ENCODE peak calls at places on chromosomes 16 and 17, in six cellular contexts. X, H, U, D, W and S are unnamed samples.

GRCh38 chr17:63775420-63775819 is 1.4 kb downstream of the DDX42 start:
- DNase-seq in W (no peak), D (no peak), H (no peak), U (peak; percentile 13), X (no peak), S (no peak)

GRCh38 chr17:19010729-19011505 is 6.4 kb upstream of the FAM83G start:
- DNase-seq in H (no peak), W (no peak), D (no peak), U (no peak), X (no peak), S (no peak)

GRCh38 chr17:8859029-8859803 is 8.3 kb downstream of the PIK3R6 start:
- DNase-seq in H (no peak), D (no peak), U (no peak), W (no peak), X (no peak), S (no peak)

GRCh38 chr16:53817117-53817516 is 113.2 kb downstream of the FTO start:
- DNase-seq in D (peak; percentile 83), X (no peak), H (no peak), U (peak; percentile 97), W (no peak), S (no peak)

GRCh38 chr17:31318298-31319190 is 2.9 kb downstream of the EVI2A start:
- DNase-seq in X (peak; percentile 37), U (peak; percentile 95), W (peak; percentile 60), H (no peak), D (peak; percentile 91), S (no peak)

GRCh38 chr16:7137560-7138330 is 194.9 kb upstream of the RBFOX1 start:
- DNase-seq in W (no peak), X (no peak), D (no peak), U (no peak), H (no peak), S (no peak)

GRCh38 chr16:56405977-56406376 is 19.4 kb downstream of the AMFR start:
- DNase-seq in D (no peak), H (no peak), W (no peak), U (no peak), X (no peak), S (no peak)

GRCh38 chr17:60435244-60436170 is 13.2 kb downstream of the CHCT1 start:
- DNase-seq in D (peak; percentile 87), H (no peak), X (peak; percentile 76), W (peak; percentile 35), U (peak; percentile 98), S (peak; percentile 72)

GRCh38 chr16:31472559-31473203 is 729 bp downstream of the TGFB1I1 start:
- DNase-seq in D (peak; percentile 73), W (no peak), H (peak; percentile 91), X (peak; percentile 95), U (peak; percentile 91), S (peak; percentile 66)

GRCh38 chr16:9331503-9331902 is 240.1 kb downstream of the HAPSTR1 start:
- DNase-seq in X (no peak), U (no peak), H (no peak), W (no peak), D (no peak), S (no peak)

GRCh38 chr16:31186176-31186575 is 6.2 kb downstream of the FUS start:
- DNase-seq in X (no peak), W (no peak), U (no peak), H (no peak), D (no peak), S (no peak)

GRCh38 chr17:50268632-50269287 is 5.5 kb upstream of the TMEM92 start:
- DNase-seq in H (peak; percentile 22), X (no peak), U (no peak), W (no peak), D (no peak), S (no peak)

GRCh38 chr16:2971134-2971984 is 2.2 kb downstream of the PAQR4 start:
- DNase-seq in W (no peak), D (no peak), X (no peak), H (no peak), U (no peak), S (no peak)

GRCh38 chr17:31654936-31655335 is 204.1 kb downstream of the COPRS start:
- DNase-seq in W (no peak), D (no peak), H (no peak), U (no peak), X (no peak), S (no peak)

GRCh38 chr17:65535777-65536572 is 25.5 kb downstream of the AXIN2 start:
- DNase-seq in W (no peak), X (no peak), U (peak; percentile 63), H (peak; percentile 43), D (no peak), S (no peak)

GRCh38 chr16:72042157-72042660 is 12.1 kb upstream of the HP start:
- DNase-seq in D (peak; percentile 13), X (no peak), H (peak; percentile 70), U (no peak), W (no peak), S (no peak)

GRCh38 chr17:69634844-69635243 is 220.3 kb downstream of the MAP2K6 start:
- DNase-seq in H (no peak), U (no peak), D (no peak), X (no peak), W (no peak), S (no peak)

GRCh38 chr16:67177743-67178699 is 5.7 kb downstream of the MATCAP1 start:
- DNase-seq in W (peak; percentile 57), D (no peak), X (peak; percentile 83), H (peak; percentile 86), U (no peak), S (no peak)

GRCh38 chr16:12531937-12532336 is 271.8 kb downstream of the CPPED1 start:
- DNase-seq in X (no peak), D (no peak), W (no peak), H (no peak), U (no peak), S (no peak)

GRCh38 chr16:1777375-1778199 is 4.7 kb upstream of the MRPS34 start:
- DNase-seq in H (peak; percentile 53), W (no peak), X (no peak), U (no peak), D (no peak), S (no peak)

DNA sequence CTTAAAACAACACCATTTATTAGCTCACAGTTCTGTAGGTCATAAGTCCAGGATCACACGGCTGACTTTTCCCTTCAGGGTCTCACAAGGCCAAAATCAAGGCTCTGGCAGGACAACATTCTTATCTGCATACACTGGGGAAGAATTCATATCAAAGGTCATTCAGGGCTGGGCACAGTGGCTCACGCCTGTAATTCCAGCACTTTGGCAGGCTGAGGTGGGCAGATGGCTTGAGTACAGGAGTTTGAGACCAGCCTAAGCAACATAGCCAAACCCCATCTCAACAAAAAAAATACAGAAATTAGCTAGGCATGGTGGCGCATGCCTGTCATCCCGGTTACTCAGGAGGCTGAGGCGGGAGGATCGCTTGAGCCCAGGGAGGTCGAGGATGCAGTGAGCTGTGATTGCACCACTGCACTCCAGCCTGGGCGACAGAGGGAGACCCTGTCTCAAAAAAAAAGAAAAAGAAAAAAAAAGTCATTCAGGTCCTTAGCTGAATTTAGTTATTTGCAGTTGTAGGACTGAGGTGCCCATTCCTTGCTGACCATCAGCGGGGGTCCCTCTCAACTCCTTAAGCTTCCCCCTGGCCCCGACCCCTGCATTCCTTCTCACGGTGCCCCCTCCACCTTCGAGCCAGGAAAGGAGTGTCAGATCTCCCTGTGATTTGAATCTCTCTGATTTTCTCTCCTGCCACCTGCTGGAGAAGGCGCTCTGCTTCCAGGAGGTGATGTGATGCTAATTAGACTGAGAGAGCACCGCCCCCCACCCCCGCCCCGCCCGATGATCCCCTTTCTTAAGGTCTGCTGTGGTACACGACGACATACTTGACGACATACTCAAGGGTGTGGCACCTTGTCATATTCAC is 91.8 kb upstream of the CLEC18A start:
- DNase-seq in X (peak; percentile 32), H (no peak), D (no peak), W (no peak), U (no peak), S (peak; percentile 31)
- TF ChIP-seq CTCF in X (no peak), H (peak; percentile 9), D (peak; percentile 51), W (no peak), U (peak; percentile 15), S (peak; percentile 43)

GRCh38 chr17:7108981-7109380 is 5.6 kb downstream of the ASGR2 start:
- DNase-seq in H (no peak), X (no peak), D (no peak), U (no peak), W (no peak), S (no peak)

GRCh38 chr17:7107795-7108559 is 6.6 kb downstream of the ASGR2 start:
- DNase-seq in D (no peak), U (no peak), W (no peak), H (no peak), X (no peak), S (no peak)

GRCh38 chr17:7108560-7108925 is 6.1 kb downstream of the ASGR2 start:
- DNase-seq in D (no peak), W (no peak), H (no peak), X (no peak), U (no peak), S (no peak)

GRCh38 chr17:7109461-7110322 is 4.9 kb downstream of the ASGR2 start:
- DNase-seq in X (no peak), W (no peak), H (no peak), D (no peak), U (no peak), S (no peak)

GRCh38 chr17:7107012-7107754 is 7.4 kb downstream of the ASGR2 start:
- DNase-seq in H (no peak), D (no peak), U (no peak), X (no peak), W (no peak), S (no peak)
- TF ChIP-seq CTCF in H (no peak), D (no peak), U (no peak), X (no peak), W (no peak), S (no peak)

GRCh38 chr16:62261760-62262159 is 225.5 kb upstream of the CDH8 start:
- DNase-seq in H (no peak), W (no peak), D (no peak), U (no peak), X (no peak), S (no peak)

GRCh38 chr16:62253926-62254325 is 217.7 kb upstream of the CDH8 start:
- DNase-seq in H (no peak), X (no peak), W (no peak), D (no peak), U (no peak), S (no peak)

GRCh38 chr16:62254847-62255246 is 218.6 kb upstream of the CDH8 start:
- DNase-seq in X (no peak), W (no peak), H (no peak), U (no peak), D (no peak), S (no peak)

GRCh38 chr16:62256406-62256805 is 220.2 kb upstream of the CDH8 start:
- DNase-seq in U (no peak), H (no peak), D (peak; percentile 19), W (no peak), X (no peak), S (no peak)
- TF ChIP-seq CTCF in U (no peak), H (peak; percentile 35), D (peak; percentile 59), W (no peak), X (no peak), S (no peak)

DNA sequence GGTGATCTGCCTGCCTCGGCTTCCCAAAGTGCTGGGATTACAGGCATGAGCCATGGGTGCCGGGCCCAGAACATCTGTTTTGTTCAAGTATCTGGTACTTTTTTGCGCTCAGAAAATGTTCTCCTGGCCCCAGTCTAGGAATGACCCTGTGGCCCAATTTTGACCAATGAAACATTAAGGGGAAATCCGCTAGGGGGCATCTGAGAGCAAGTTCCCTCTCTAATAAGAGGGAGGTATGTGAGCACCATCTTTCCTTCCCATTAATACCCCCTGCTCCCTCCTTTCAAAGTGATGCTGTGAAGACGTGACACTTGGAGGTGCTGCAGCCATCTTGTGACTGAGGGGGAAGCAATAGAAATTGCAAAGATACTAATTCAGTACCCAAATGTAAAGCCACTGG is 16.5 kb upstream of the CLEC3A start:
- DNase-seq in W (no peak), U (no peak), D (no peak), X (no peak), H (no peak), S (peak; percentile 29)
- TF ChIP-seq CTCF in W (no peak), U (peak; percentile 9), D (no peak), X (no peak), H (peak; percentile 12), S (peak; percentile 44)

GRCh38 chr17:79915850-79916430 is 76.7 kb upstream of the CBX4 start:
- DNase-seq in U (peak; percentile 46), X (peak; percentile 67), D (no peak), H (peak; percentile 64), W (no peak), S (no peak)
- TF ChIP-seq CTCF in U (peak; percentile 28), X (no peak), D (peak; percentile 20), H (no peak), W (peak; percentile 14), S (no peak)